ENCODE peak calls at places on chromosomes 3 and 15, in nine cellular contexts. F is WTC11; S is AG09309; Q is mammary epithelial cell; C is pancreas; N is CD4-positive, alpha-beta T cell; R is GM20000; K is cardiac fibroblast; O is right atrium auricular region. W is an unnamed sample.
A peak's percentile ranks its signal among the peaks of the same experiment; 100 is the strongest.

GRCh38 chr15:99006904-99007495 is 592 bp downstream of the PGPEP1L start:
- DNase-seq in F (no peak), S (no peak), Q (no peak), C (no peak), N (no peak), R (no peak), K (no peak), O (no peak), W (no peak)

GRCh38 chr3:43726511-43726910 is 35.8 kb downstream of the ABHD5 start:
- DNase-seq in F (no peak), S (no peak), Q (no peak), C (no peak), N (no peak), R (no peak), K (peak; percentile 57), O (no peak), W (no peak)

GRCh38 chr3:19183572-19183971 is 35.3 kb downstream of the KCNH8 start:
- DNase-seq in F (no peak), S (no peak), Q (no peak), C (no peak), N (no peak), R (no peak), K (no peak), O (no peak), W (no peak)

GRCh38 chr15:47523669-47524068 is 193.6 kb upstream of the SEMA6D start:
- DNase-seq in F (no peak), S (no peak), Q (peak; percentile 21), C (no peak), N (no peak), R (no peak), K (peak; percentile 62), O (no peak), W (no peak)

GRCh38 chr3:138686771-138687221 is 78.2 kb downstream of the FAIM start:
- DNase-seq in F (no peak), S (peak; percentile 76), Q (peak; percentile 7), C (no peak), N (no peak), R (peak; percentile 52), K (peak; percentile 86), O (no peak), W (no peak)

GRCh38 chr15:27448234-27448633 is 477.3 kb downstream of the GABRG3 start:
- DNase-seq in F (no peak), S (no peak), Q (no peak), C (no peak), N (no peak), R (no peak), K (no peak), O (no peak), W (no peak)

GRCh38 chr3:157026091-157026490 is 133.9 kb downstream of the CCNL1 start:
- DNase-seq in F (no peak), S (peak; percentile 13), Q (peak; percentile 60), C (no peak), N (no peak), R (no peak), K (no peak), O (no peak), W (no peak)

GRCh38 chr15:74203914-74204431 is 1.4 kb upstream of the STRA6 start:
- DNase-seq in F (peak; percentile 45), S (no peak), Q (peak; percentile 31), C (no peak), N (no peak), R (no peak), K (peak; percentile 87), O (peak; percentile 74), W (peak; percentile 25)

GRCh38 chr15:90033448-90033847 is 32.3 kb downstream of the ZNF710 start:
- DNase-seq in F (no peak), S (no peak), Q (no peak), C (peak; percentile 33), N (no peak), R (no peak), K (no peak), O (no peak), W (no peak)

DNA sequence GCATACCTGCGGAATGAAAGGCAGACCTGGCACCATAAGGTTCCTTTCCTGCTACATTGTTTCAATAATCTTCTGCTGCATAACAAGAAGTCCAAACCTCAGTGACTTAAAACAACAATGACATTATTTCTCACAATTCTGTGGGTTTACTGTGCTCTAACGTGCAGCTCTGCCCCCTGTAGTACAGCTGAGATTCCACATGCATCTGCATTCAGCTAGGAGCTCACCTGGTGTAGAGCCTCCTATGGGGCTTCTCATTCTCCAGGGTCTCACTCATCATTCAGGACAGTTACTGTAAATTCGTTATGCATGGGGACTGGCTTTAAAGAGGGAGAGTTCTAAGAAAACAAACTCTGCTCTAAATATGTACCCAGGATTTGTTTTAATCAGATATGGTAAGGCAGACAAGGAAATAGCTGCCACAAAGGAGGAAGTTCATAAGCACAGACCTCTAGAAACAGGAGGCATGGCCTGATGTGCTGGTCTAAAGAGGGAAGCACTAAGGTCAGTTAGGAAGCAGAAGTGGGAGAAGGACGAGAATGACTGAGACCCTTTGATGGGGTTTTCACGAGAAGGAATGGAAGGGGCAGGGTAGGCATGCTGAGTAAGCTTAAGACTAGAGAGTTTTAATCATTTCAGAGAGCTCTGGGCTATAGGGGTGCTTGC is 347.0 kb downstream of the NEK10 start:
- DNase-seq in F (peak; percentile 18), S (no peak), Q (no peak), C (no peak), N (no peak), R (no peak), K (no peak), O (no peak), W (no peak)
- TF ChIP-seq CTCF in F (peak; percentile 14), S (no peak), Q (no peak), C (no peak), N (no peak), R (peak; percentile 6), K (no peak), O (no peak), W (no peak)

GRCh38 chr3:57856675-57857074 is 100.6 kb downstream of the SLMAP start:
- DNase-seq in F (no peak), S (no peak), Q (no peak), C (no peak), N (no peak), R (no peak), K (peak; percentile 14), O (no peak), W (no peak)
- TF ChIP-seq CTCF in F (no peak), S (peak; percentile 8), Q (no peak), C (no peak), N (no peak), R (no peak), K (peak; percentile 21), O (no peak), W (peak; percentile 27)

DNA sequence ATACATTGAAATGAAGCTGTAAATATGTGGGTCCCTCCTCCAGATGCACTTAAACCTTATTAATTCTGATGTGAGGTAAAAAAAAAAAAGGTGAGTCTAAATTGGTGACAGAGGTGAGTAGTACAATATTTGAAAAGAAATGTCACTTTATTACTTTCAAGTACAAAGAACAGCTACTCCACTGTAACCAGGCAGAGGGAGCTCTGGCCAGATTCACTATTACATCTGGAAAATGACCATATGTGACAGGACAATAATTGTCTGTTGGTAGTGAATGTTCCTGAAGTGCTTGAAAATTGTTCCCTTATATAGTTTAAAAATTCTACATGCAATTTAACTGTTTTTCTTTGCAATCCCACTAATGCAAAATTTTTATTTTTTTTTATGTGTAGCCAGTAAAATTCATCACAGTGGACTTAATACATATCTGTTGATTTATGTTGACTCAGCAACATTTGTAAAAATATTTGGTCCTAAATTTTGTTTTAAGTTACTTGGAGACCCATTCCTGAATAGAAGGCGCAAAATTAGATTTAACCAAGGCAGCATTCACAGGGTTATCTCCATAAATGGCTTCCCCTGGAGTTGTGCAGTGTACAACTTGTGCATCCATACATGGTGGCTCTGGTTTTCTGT is 231.9 kb upstream of the TBC1D5 start:
- DNase-seq in F (no peak), S (no peak), Q (no peak), C (no peak), N (no peak), R (no peak), K (peak; percentile 9), O (no peak), W (no peak)
- TF ChIP-seq CTCF in F (no peak), S (no peak), Q (no peak), C (no peak), N (no peak), R (no peak), K (peak; percentile 37), O (no peak), W (peak; percentile 18)

GRCh38 chr3:130480736-130481135 is 36.2 kb upstream of the COL6A6 start:
- DNase-seq in F (peak; percentile 53), S (no peak), Q (peak; percentile 10), C (no peak), N (no peak), R (no peak), K (peak; percentile 83), O (no peak), W (no peak)
- TF ChIP-seq CTCF in F (peak; percentile 36), S (peak; percentile 36), Q (peak; percentile 12), C (no peak), N (no peak), R (no peak), K (peak; percentile 20), O (peak; percentile 56), W (peak; percentile 48)

DNA sequence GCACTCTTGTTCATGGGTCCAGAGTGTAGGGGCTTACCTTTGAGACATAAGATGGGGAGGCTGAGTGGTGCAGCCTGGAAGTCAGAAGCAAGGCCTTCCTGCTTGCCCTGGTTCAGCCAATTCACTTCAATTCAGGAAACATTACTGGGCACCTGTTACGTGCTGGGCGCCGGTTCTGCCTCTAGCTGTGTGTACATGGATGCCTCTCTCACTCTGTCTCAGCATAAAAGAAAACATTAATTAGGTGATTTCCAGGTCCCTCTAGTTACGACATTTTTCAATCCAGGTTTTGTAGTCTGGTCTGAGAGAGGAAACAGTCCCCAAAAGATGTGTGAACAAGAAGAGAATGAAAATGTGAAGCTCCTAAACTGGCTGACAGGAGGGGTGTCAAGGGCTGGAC is 1.2 kb downstream of the RTP1 start:
- DNase-seq in F (no peak), S (no peak), Q (no peak), C (no peak), N (no peak), R (peak; percentile 24), K (no peak), O (no peak), W (no peak)
- TF ChIP-seq CTCF in F (no peak), S (no peak), Q (no peak), C (no peak), N (no peak), R (no peak), K (no peak), O (no peak), W (no peak)

GRCh38 chr15:83978588-83978987 is 257.0 kb upstream of the GOLGA6L4 start:
- DNase-seq in F (no peak), S (no peak), Q (peak; percentile 38), C (no peak), N (no peak), R (no peak), K (no peak), O (no peak), W (no peak)

GRCh38 chr15:83971967-83972366 is 263.6 kb upstream of the GOLGA6L4 start:
- DNase-seq in F (no peak), S (no peak), Q (peak; percentile 71), C (no peak), N (no peak), R (no peak), K (no peak), O (no peak), W (no peak)

GRCh38 chr15:83977992-83978391 is 257.6 kb upstream of the GOLGA6L4 start:
- DNase-seq in F (no peak), S (no peak), Q (peak; percentile 73), C (peak; percentile 61), N (no peak), R (no peak), K (no peak), O (no peak), W (no peak)

GRCh38 chr15:83970290-83970890 is 265.2 kb upstream of the GOLGA6L4 start:
- DNase-seq in F (no peak), S (no peak), Q (no peak), C (no peak), N (no peak), R (no peak), K (peak; percentile 24), O (no peak), W (peak; percentile 51)

GRCh38 chr15:83973816-83974215 is 261.8 kb upstream of the GOLGA6L4 start:
- DNase-seq in F (no peak), S (no peak), Q (no peak), C (no peak), N (no peak), R (peak; percentile 39), K (peak; percentile 17), O (no peak), W (no peak)
- TF ChIP-seq CTCF in F (peak; percentile 57), S (no peak), Q (peak; percentile 27), C (no peak), N (no peak), R (peak; percentile 48), K (peak; percentile 41), O (peak; percentile 35), W (peak; percentile 43)

W was measured in left ventricle myocardium inferior.